ENCODE peak calls at places on chromosomes 4 and X, in seven cellular contexts. One of them, this sample, is unnamed.

GRCh38 chr4:174592985-174593335 is 70.7 kb upstream of the HPGD start:
- DNase-seq in H9: no peak
- DNase-seq in right lobe of liver: no peak
- DNase-seq in MCF 10A: peak
- DNase-seq in fibroblast of mammary gland: peak
- DNase-seq in mucosa of descending colon: no peak
- DNase-seq in astrocyte of the cerebellum: peak
- DNase-seq in this sample: peak

GRCh38 chr4:110211007-110211769 is 12.8 kb upstream of the ELOVL6 start:
- DNase-seq in H9: no peak
- DNase-seq in right lobe of liver: no peak
- DNase-seq in MCF 10A: peak
- DNase-seq in fibroblast of mammary gland: peak
- DNase-seq in mucosa of descending colon: no peak
- DNase-seq in astrocyte of the cerebellum: peak
- DNase-seq in this sample: peak

GRCh38 chr4:6942238-6942800 is 32.7 kb downstream of the TBC1D14 start:
- DNase-seq in H9: no peak
- DNase-seq in right lobe of liver: no peak
- DNase-seq in MCF 10A: peak
- DNase-seq in fibroblast of mammary gland: peak
- DNase-seq in mucosa of descending colon: peak
- DNase-seq in astrocyte of the cerebellum: peak
- DNase-seq in this sample: peak

GRCh38 chrX:69317721-69318120 is 152.5 kb upstream of the PJA1 start:
- DNase-seq in H9: no peak
- DNase-seq in right lobe of liver: no peak
- DNase-seq in MCF 10A: no peak
- DNase-seq in fibroblast of mammary gland: no peak
- DNase-seq in mucosa of descending colon: no peak
- DNase-seq in astrocyte of the cerebellum: no peak
- DNase-seq in this sample: no peak

GRCh38 chr4:80115368-80116181 is 42.5 kb upstream of the ANTXR2 start:
- DNase-seq in H9: no peak
- DNase-seq in right lobe of liver: no peak
- DNase-seq in MCF 10A: no peak
- DNase-seq in fibroblast of mammary gland: no peak
- DNase-seq in mucosa of descending colon: no peak
- DNase-seq in astrocyte of the cerebellum: no peak
- DNase-seq in this sample: no peak

GRCh38 chrX:48677456-48678030 is 6.1 kb upstream of the WAS start:
- DNase-seq in H9: no peak
- DNase-seq in right lobe of liver: peak
- DNase-seq in MCF 10A: no peak
- DNase-seq in fibroblast of mammary gland: no peak
- DNase-seq in mucosa of descending colon: peak
- DNase-seq in astrocyte of the cerebellum: no peak
- DNase-seq in this sample: no peak

GRCh38 chrX:134646170-134646569 is 12.1 kb downstream of the PLAC1 start:
- DNase-seq in H9: no peak
- DNase-seq in right lobe of liver: no peak
- DNase-seq in MCF 10A: no peak
- DNase-seq in fibroblast of mammary gland: no peak
- DNase-seq in mucosa of descending colon: no peak
- DNase-seq in astrocyte of the cerebellum: no peak
- DNase-seq in this sample: no peak

GRCh38 chr4:26022346-26022891 is 108.4 kb downstream of the SMIM20 start:
- DNase-seq in H9: no peak
- DNase-seq in right lobe of liver: no peak
- DNase-seq in MCF 10A: peak
- DNase-seq in fibroblast of mammary gland: peak
- DNase-seq in mucosa of descending colon: no peak
- DNase-seq in astrocyte of the cerebellum: peak
- DNase-seq in this sample: no peak

GRCh38 chr4:126986828-126987227 is 645.9 kb upstream of the INTU start:
- DNase-seq in H9: no peak
- DNase-seq in right lobe of liver: no peak
- DNase-seq in MCF 10A: peak
- DNase-seq in fibroblast of mammary gland: peak
- DNase-seq in mucosa of descending colon: no peak
- DNase-seq in astrocyte of the cerebellum: no peak
- DNase-seq in this sample: peak

GRCh38 chr4:89894654-89895652 is at the start of gene MMRN1:
- DNase-seq in H9: no peak
- DNase-seq in right lobe of liver: no peak
- DNase-seq in MCF 10A: no peak
- DNase-seq in fibroblast of mammary gland: no peak
- DNase-seq in mucosa of descending colon: no peak
- DNase-seq in astrocyte of the cerebellum: no peak
- DNase-seq in this sample: peak

GRCh38 chr4:18524667-18525066 is 503.1 kb upstream of the LCORL start:
- DNase-seq in H9: no peak
- DNase-seq in right lobe of liver: no peak
- DNase-seq in MCF 10A: no peak
- DNase-seq in fibroblast of mammary gland: no peak
- DNase-seq in mucosa of descending colon: no peak
- DNase-seq in astrocyte of the cerebellum: no peak
- DNase-seq in this sample: no peak

GRCh38 chr4:163611784-163612445 is 117.4 kb downstream of the TMA16 start:
- DNase-seq in H9: no peak
- DNase-seq in right lobe of liver: no peak
- DNase-seq in MCF 10A: no peak
- DNase-seq in fibroblast of mammary gland: no peak
- DNase-seq in mucosa of descending colon: no peak
- DNase-seq in astrocyte of the cerebellum: no peak
- DNase-seq in this sample: no peak

GRCh38 chr4:1334579-1334895 is 12.5 kb upstream of the UVSSA start:
- DNase-seq in H9: no peak
- DNase-seq in right lobe of liver: no peak
- DNase-seq in MCF 10A: no peak
- DNase-seq in fibroblast of mammary gland: no peak
- DNase-seq in mucosa of descending colon: no peak
- DNase-seq in astrocyte of the cerebellum: no peak
- DNase-seq in this sample: no peak

GRCh38 chrX:118153270-118153669 is 36.7 kb upstream of the KLHL13 start:
- DNase-seq in H9: no peak
- DNase-seq in right lobe of liver: no peak
- DNase-seq in MCF 10A: no peak
- DNase-seq in fibroblast of mammary gland: no peak
- DNase-seq in mucosa of descending colon: no peak
- DNase-seq in astrocyte of the cerebellum: no peak
- DNase-seq in this sample: peak

GRCh38 chr4:74997942-74998341 is 65.0 kb downstream of the PARM1 start:
- DNase-seq in H9: no peak
- DNase-seq in right lobe of liver: no peak
- DNase-seq in MCF 10A: no peak
- DNase-seq in fibroblast of mammary gland: no peak
- DNase-seq in mucosa of descending colon: no peak
- DNase-seq in astrocyte of the cerebellum: no peak
- DNase-seq in this sample: no peak

GRCh38 chr4:162727232-162727631 is 439.5 kb downstream of the NAF1 start:
- DNase-seq in H9: no peak
- DNase-seq in right lobe of liver: no peak
- DNase-seq in MCF 10A: no peak
- DNase-seq in fibroblast of mammary gland: no peak
- DNase-seq in mucosa of descending colon: no peak
- DNase-seq in astrocyte of the cerebellum: no peak
- DNase-seq in this sample: no peak

GRCh38 chrX:77118686-77119085 is 328.5 kb upstream of the FGF16 start:
- DNase-seq in H9: no peak
- DNase-seq in right lobe of liver: no peak
- DNase-seq in MCF 10A: no peak
- DNase-seq in fibroblast of mammary gland: no peak
- DNase-seq in mucosa of descending colon: no peak
- DNase-seq in astrocyte of the cerebellum: no peak
- DNase-seq in this sample: no peak

GRCh38 chrX:77119706-77120105 is 327.5 kb upstream of the FGF16 start:
- DNase-seq in H9: no peak
- DNase-seq in right lobe of liver: no peak
- DNase-seq in MCF 10A: no peak
- DNase-seq in fibroblast of mammary gland: no peak
- DNase-seq in mucosa of descending colon: no peak
- DNase-seq in astrocyte of the cerebellum: no peak
- DNase-seq in this sample: no peak

GRCh38 chrX:77114501-77114900 is 332.7 kb upstream of the FGF16 start:
- DNase-seq in H9: no peak
- DNase-seq in right lobe of liver: no peak
- DNase-seq in MCF 10A: no peak
- DNase-seq in fibroblast of mammary gland: no peak
- DNase-seq in mucosa of descending colon: no peak
- DNase-seq in astrocyte of the cerebellum: no peak
- DNase-seq in this sample: no peak
- TF ChIP-seq CTCF in H9: peak
- TF ChIP-seq CTCF in right lobe of liver: no peak
- TF ChIP-seq CTCF in MCF 10A: no peak
- TF ChIP-seq CTCF in fibroblast of mammary gland: no peak
- TF ChIP-seq CTCF in mucosa of descending colon: no peak
- TF ChIP-seq CTCF in astrocyte of the cerebellum: no peak
- TF ChIP-seq CTCF in this sample: no peak

DNA sequence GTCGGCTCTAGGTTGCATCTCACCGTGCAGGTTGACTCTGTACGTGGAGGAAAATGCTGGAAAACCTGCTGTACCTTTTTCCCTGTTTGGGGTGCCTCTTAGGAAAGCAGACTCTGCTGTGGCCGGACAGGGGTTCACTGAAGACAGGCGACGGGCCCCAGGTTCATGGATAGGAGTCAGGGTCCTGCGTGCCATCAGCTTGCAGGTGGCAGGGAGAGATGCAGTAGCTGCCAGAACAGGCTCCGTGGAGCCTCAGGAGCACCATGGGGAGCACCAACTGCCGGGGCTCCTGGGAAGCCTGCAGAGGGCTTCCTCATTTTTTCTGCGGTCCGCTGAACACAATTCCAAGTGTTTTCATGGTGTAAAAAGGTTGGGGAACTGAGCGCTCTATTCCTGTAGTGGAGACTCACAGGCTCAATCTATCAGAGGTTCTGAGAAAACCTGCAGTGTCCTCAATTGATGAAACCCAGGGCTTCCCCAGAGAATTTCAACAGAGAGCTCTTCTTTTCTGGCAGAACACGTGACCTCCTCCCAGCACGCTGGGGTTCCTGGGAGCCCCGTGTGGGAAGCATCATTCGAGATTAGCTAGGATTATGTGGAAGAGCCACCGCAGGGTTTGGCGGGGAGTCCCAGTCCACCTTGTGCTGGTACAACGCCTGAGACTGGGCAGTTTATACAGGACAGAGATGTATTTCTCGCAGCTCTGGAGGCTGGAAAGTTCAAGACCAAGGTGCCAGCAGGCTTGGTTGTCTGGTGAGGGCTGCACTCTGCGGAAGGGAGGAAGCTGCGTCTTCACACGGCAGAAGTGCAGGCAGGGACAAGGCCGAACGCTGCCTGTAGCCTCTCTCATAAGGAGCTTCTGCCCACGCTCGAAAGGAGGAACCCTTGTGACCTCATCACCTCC is 1.6 kb downstream of the HTRA3 start:
- DNase-seq in H9: no peak
- DNase-seq in right lobe of liver: no peak
- DNase-seq in MCF 10A: no peak
- DNase-seq in fibroblast of mammary gland: no peak
- DNase-seq in mucosa of descending colon: no peak
- DNase-seq in astrocyte of the cerebellum: no peak
- DNase-seq in this sample: no peak
- TF ChIP-seq CTCF in H9: no peak
- TF ChIP-seq CTCF in right lobe of liver: no peak
- TF ChIP-seq CTCF in MCF 10A: no peak
- TF ChIP-seq CTCF in fibroblast of mammary gland: no peak
- TF ChIP-seq CTCF in mucosa of descending colon: no peak
- TF ChIP-seq CTCF in astrocyte of the cerebellum: no peak
- TF ChIP-seq CTCF in this sample: no peak

GRCh38 chr4:44583393-44583792 is 68.0 kb downstream of the YIPF7 start:
- DNase-seq in H9: peak
- DNase-seq in right lobe of liver: no peak
- DNase-seq in MCF 10A: peak
- DNase-seq in fibroblast of mammary gland: no peak
- DNase-seq in mucosa of descending colon: no peak
- DNase-seq in astrocyte of the cerebellum: no peak
- DNase-seq in this sample: no peak
- TF ChIP-seq CTCF in H9: peak
- TF ChIP-seq CTCF in right lobe of liver: no peak
- TF ChIP-seq CTCF in MCF 10A: peak
- TF ChIP-seq CTCF in fibroblast of mammary gland: no peak
- TF ChIP-seq CTCF in mucosa of descending colon: no peak
- TF ChIP-seq CTCF in astrocyte of the cerebellum: no peak
- TF ChIP-seq CTCF in this sample: peak

GRCh38 chrX:42673411-42673810 is 104.6 kb downstream of the PPP1R2C start:
- DNase-seq in H9: no peak
- DNase-seq in right lobe of liver: peak
- DNase-seq in MCF 10A: no peak
- DNase-seq in fibroblast of mammary gland: peak
- DNase-seq in mucosa of descending colon: no peak
- DNase-seq in astrocyte of the cerebellum: no peak
- DNase-seq in this sample: peak

GRCh38 chrX:42684062-42684461 is 93.9 kb downstream of the PPP1R2C start:
- DNase-seq in H9: no peak
- DNase-seq in right lobe of liver: no peak
- DNase-seq in MCF 10A: no peak
- DNase-seq in fibroblast of mammary gland: peak
- DNase-seq in mucosa of descending colon: no peak
- DNase-seq in astrocyte of the cerebellum: no peak
- DNase-seq in this sample: no peak

GRCh38 chrX:42680651-42681050 is 97.3 kb downstream of the PPP1R2C start:
- DNase-seq in H9: peak
- DNase-seq in right lobe of liver: no peak
- DNase-seq in MCF 10A: no peak
- DNase-seq in fibroblast of mammary gland: peak
- DNase-seq in mucosa of descending colon: no peak
- DNase-seq in astrocyte of the cerebellum: no peak
- DNase-seq in this sample: peak

DNA sequence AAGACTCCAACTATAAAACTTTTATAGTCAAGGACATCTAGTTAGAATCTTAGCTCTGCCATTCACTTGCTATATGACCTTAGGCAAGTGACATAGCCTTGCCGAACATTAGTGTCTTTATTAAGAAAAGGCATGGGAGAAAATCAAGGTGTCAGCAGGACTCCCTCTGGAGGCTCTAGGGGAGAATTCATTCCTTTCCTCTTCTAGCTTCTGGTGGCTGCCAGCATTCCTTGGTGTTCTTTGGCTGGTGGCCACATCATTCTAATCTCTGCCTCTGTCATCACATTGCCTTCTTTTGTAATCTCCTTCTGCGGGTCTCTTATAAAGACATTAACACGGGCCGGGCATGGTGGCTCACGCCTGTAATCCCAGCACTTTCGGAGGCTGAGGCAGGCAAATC is 99.8 kb downstream of the PPP1R2C start:
- DNase-seq in H9: no peak
- DNase-seq in right lobe of liver: no peak
- DNase-seq in MCF 10A: peak
- DNase-seq in fibroblast of mammary gland: peak
- DNase-seq in mucosa of descending colon: no peak
- DNase-seq in astrocyte of the cerebellum: no peak
- DNase-seq in this sample: peak
- TF ChIP-seq CTCF in H9: peak
- TF ChIP-seq CTCF in right lobe of liver: peak
- TF ChIP-seq CTCF in MCF 10A: peak
- TF ChIP-seq CTCF in fibroblast of mammary gland: peak
- TF ChIP-seq CTCF in mucosa of descending colon: no peak
- TF ChIP-seq CTCF in astrocyte of the cerebellum: no peak
- TF ChIP-seq CTCF in this sample: peak

GRCh38 chr4:98630804-98631454 is 27.5 kb downstream of the TSPAN5 start:
- DNase-seq in H9: no peak
- DNase-seq in right lobe of liver: no peak
- DNase-seq in MCF 10A: no peak
- DNase-seq in fibroblast of mammary gland: peak
- DNase-seq in mucosa of descending colon: no peak
- DNase-seq in astrocyte of the cerebellum: no peak
- DNase-seq in this sample: no peak
- TF ChIP-seq CTCF in H9: peak
- TF ChIP-seq CTCF in right lobe of liver: no peak
- TF ChIP-seq CTCF in MCF 10A: no peak
- TF ChIP-seq CTCF in fibroblast of mammary gland: peak
- TF ChIP-seq CTCF in mucosa of descending colon: no peak
- TF ChIP-seq CTCF in astrocyte of the cerebellum: no peak
- TF ChIP-seq CTCF in this sample: no peak